ENCODE peak calls at places on chromosomes 3 and 15, in eight cellular contexts. One of them, this sample, is unnamed.

GRCh38 chr15:42385206-42385979 is 26.1 kb downstream of the CAPN3 start:
- DNase-seq in heart left ventricle: no peak
- DNase-seq in AG04449: no peak
- DNase-seq in NCI-H748 treated with DMSO at 0.1 percent for 48 hours: peak; percentile 12
- DNase-seq in NB4: peak; percentile 76
- DNase-seq in SW480: peak; percentile 54
- DNase-seq in choroid plexus epithelial cell: peak; percentile 80
- DNase-seq in SK-MEL-5: peak; percentile 82
- DNase-seq in this sample: no peak

GRCh38 chr3:190531406-190531805 is 17.5 kb downstream of the IL1RAP start:
- DNase-seq in heart left ventricle: no peak
- DNase-seq in AG04449: no peak
- DNase-seq in NCI-H748 treated with DMSO at 0.1 percent for 48 hours: no peak
- DNase-seq in NB4: no peak
- DNase-seq in SW480: no peak
- DNase-seq in choroid plexus epithelial cell: no peak
- DNase-seq in SK-MEL-5: no peak
- DNase-seq in this sample: no peak

GRCh38 chr3:63343674-63344073 is 65.6 kb downstream of the SYNPR start:
- DNase-seq in heart left ventricle: peak; percentile 71
- DNase-seq in AG04449: peak; percentile 84
- DNase-seq in NCI-H748 treated with DMSO at 0.1 percent for 48 hours: peak; percentile 86
- DNase-seq in NB4: peak; percentile 89
- DNase-seq in SW480: peak; percentile 86
- DNase-seq in choroid plexus epithelial cell: peak; percentile 98
- DNase-seq in SK-MEL-5: peak; percentile 76
- DNase-seq in this sample: peak; percentile 80

GRCh38 chr3:3170998-3171397 is 8.5 kb downstream of the CRBN start:
- DNase-seq in heart left ventricle: no peak
- DNase-seq in AG04449: no peak
- DNase-seq in NCI-H748 treated with DMSO at 0.1 percent for 48 hours: no peak
- DNase-seq in NB4: peak; percentile 35
- DNase-seq in SW480: no peak
- DNase-seq in choroid plexus epithelial cell: peak; percentile 71
- DNase-seq in SK-MEL-5: peak; percentile 55
- DNase-seq in this sample: no peak

GRCh38 chr3:167814441-167814951 is 79.0 kb downstream of the SERPINI1 start:
- DNase-seq in heart left ventricle: peak; percentile 54
- DNase-seq in AG04449: no peak
- DNase-seq in NCI-H748 treated with DMSO at 0.1 percent for 48 hours: no peak
- DNase-seq in NB4: no peak
- DNase-seq in SW480: no peak
- DNase-seq in choroid plexus epithelial cell: peak; percentile 17
- DNase-seq in SK-MEL-5: peak; percentile 95
- DNase-seq in this sample: peak; percentile 50

GRCh38 chr15:92391640-92392039 is 2.0 kb upstream of the ST8SIA2 start:
- DNase-seq in heart left ventricle: no peak
- DNase-seq in AG04449: no peak
- DNase-seq in NCI-H748 treated with DMSO at 0.1 percent for 48 hours: peak; percentile 30
- DNase-seq in NB4: peak; percentile 36
- DNase-seq in SW480: peak; percentile 57
- DNase-seq in choroid plexus epithelial cell: peak; percentile 27
- DNase-seq in SK-MEL-5: peak; percentile 53
- DNase-seq in this sample: no peak

GRCh38 chr15:36658321-36658720 is 78.9 kb downstream of the CDIN1 start:
- DNase-seq in heart left ventricle: no peak
- DNase-seq in AG04449: no peak
- DNase-seq in NCI-H748 treated with DMSO at 0.1 percent for 48 hours: no peak
- DNase-seq in NB4: no peak
- DNase-seq in SW480: no peak
- DNase-seq in choroid plexus epithelial cell: no peak
- DNase-seq in SK-MEL-5: no peak
- DNase-seq in this sample: no peak

GRCh38 chr3:24088782-24089181 is 143.7 kb downstream of the NR1D2 start:
- DNase-seq in heart left ventricle: no peak
- DNase-seq in AG04449: no peak
- DNase-seq in NCI-H748 treated with DMSO at 0.1 percent for 48 hours: no peak
- DNase-seq in NB4: peak; percentile 10
- DNase-seq in SW480: no peak
- DNase-seq in choroid plexus epithelial cell: peak; percentile 76
- DNase-seq in SK-MEL-5: peak; percentile 58
- DNase-seq in this sample: no peak

GRCh38 chr3:187924651-187925050 is 179.4 kb upstream of the BCL6 start:
- DNase-seq in heart left ventricle: no peak
- DNase-seq in AG04449: no peak
- DNase-seq in NCI-H748 treated with DMSO at 0.1 percent for 48 hours: no peak
- DNase-seq in NB4: no peak
- DNase-seq in SW480: no peak
- DNase-seq in choroid plexus epithelial cell: no peak
- DNase-seq in SK-MEL-5: no peak
- DNase-seq in this sample: no peak